ENCODE peak calls at places on chromosome 4, in five cellular contexts. E is neuronal stem cell, Q is fibroblast of lung, U is neural progenitor cell, P is DND-41. G is an unnamed sample.

GRCh38 chr4:87375719-87376291 is 15.2 kb downstream of the HSD17B11 start:
- DNase-seq in E (no peak), Q (peak), U (peak), P (no peak), G (peak)

GRCh38 chr4:134787315-134787714 is 585.7 kb upstream of the PABPC4L start:
- DNase-seq in E (no peak), Q (peak), U (no peak), P (no peak), G (no peak)

GRCh38 chr4:4590496-4590895 is 48.6 kb upstream of the STX18 start:
- DNase-seq in E (no peak), Q (peak), U (no peak), P (no peak), G (no peak)

GRCh38 chr4:3271131-3271530 is 21.7 kb upstream of the RGS12 start:
- DNase-seq in E (no peak), Q (no peak), U (no peak), P (no peak), G (no peak)

GRCh38 chr4:156949373-156949814 is 22.2 kb downstream of the PDGFC start:
- DNase-seq in E (no peak), Q (peak), U (no peak), P (no peak), G (no peak)

GRCh38 chr4:40750461-40751258 is 905 bp downstream of the NSUN7 start:
- DNase-seq in E (peak), Q (peak), U (peak), P (no peak), G (no peak)

GRCh38 chr4:182562350-182562749 is 319.1 kb downstream of the TENM3 start:
- DNase-seq in E (no peak), Q (no peak), U (no peak), P (no peak), G (no peak)

GRCh38 chr4:146975535-146975934 is 29.9 kb upstream of the TTC29 start:
- DNase-seq in E (no peak), Q (no peak), U (no peak), P (no peak), G (no peak)

GRCh38 chr4:54085284-54085683 is 14.7 kb upstream of the GSX2 start:
- DNase-seq in E (no peak), Q (peak), U (no peak), P (no peak), G (no peak)

GRCh38 chr4:96955226-96955625 is 1115.3 kb downstream of the PDHA2 start:
- DNase-seq in E (no peak), Q (no peak), U (no peak), P (no peak), G (no peak)

GRCh38 chr4:151651496-151651895 is 109.3 kb downstream of the GATB start:
- DNase-seq in E (no peak), Q (no peak), U (no peak), P (no peak), G (no peak)

GRCh38 chr4:113109106-113109740 is 59.8 kb downstream of the ANK2 start:
- DNase-seq in E (no peak), Q (no peak), U (no peak), P (no peak), G (no peak)

GRCh38 chr4:101284546-101284945 is 62.8 kb downstream of the PPP3CA start:
- DNase-seq in E (no peak), Q (peak), U (no peak), P (no peak), G (no peak)

GRCh38 chr4:169254546-169254983 is 16.2 kb downstream of the SH3RF1 start:
- DNase-seq in E (no peak), Q (peak), U (no peak), P (no peak), G (no peak)

GRCh38 chr4:41887821-41888699 is 47.2 kb upstream of the TMEM33 start:
- DNase-seq in E (no peak), Q (peak), U (peak), P (peak), G (peak)

GRCh38 chr4:78155616-78156105 is 98.5 kb downstream of the FRAS1 start:
- DNase-seq in E (no peak), Q (peak), U (no peak), P (no peak), G (no peak)

GRCh38 chr4:34362654-34363053 is 1881.7 kb downstream of the ARAP2 start:
- DNase-seq in E (no peak), Q (no peak), U (no peak), P (no peak), G (no peak)

GRCh38 chr4:8392591-8393190 is 47.8 kb downstream of the ACOX3 start:
- DNase-seq in E (no peak), Q (peak), U (no peak), P (peak), G (no peak)

GRCh38 chr4:119087656-119088055 is 48.0 kb upstream of the MYOZ2 start:
- DNase-seq in E (no peak), Q (no peak), U (no peak), P (no peak), G (no peak)

GRCh38 chr4:161573836-161574235 is 590.0 kb downstream of the FSTL5 start:
- DNase-seq in E (no peak), Q (no peak), U (no peak), P (no peak), G (no peak)

GRCh38 chr4:153987291-153987690 is 198.4 kb upstream of the SFRP2 start:
- DNase-seq in E (no peak), Q (peak), U (no peak), P (no peak), G (no peak)

GRCh38 chr4:85725727-85726170 is 250.8 kb downstream of the ARHGAP24 start:
- DNase-seq in E (no peak), Q (peak), U (no peak), P (no peak), G (peak)

GRCh38 chr4:87973283-87974169 is 2.0 kb upstream of the SPP1 start:
- DNase-seq in E (peak), Q (peak), U (peak), P (peak), G (peak)

GRCh38 chr4:2863649-2864048 is 20.0 kb downstream of the ADD1 start:
- DNase-seq in E (no peak), Q (no peak), U (no peak), P (no peak), G (no peak)

GRCh38 chr4:114780205-114780604 is 181.6 kb downstream of the UGT8 start:
- DNase-seq in E (peak), Q (peak), U (peak), P (no peak), G (peak)

GRCh38 chr4:38667005-38667771 is 3.2 kb downstream of the KLF3 start:
- DNase-seq in E (peak), Q (peak), U (peak), P (peak), G (peak)

GRCh38 chr4:24770111-24770584 is 25.2 kb upstream of the SOD3 start:
- DNase-seq in E (no peak), Q (peak), U (peak), P (no peak), G (no peak)

DNA sequence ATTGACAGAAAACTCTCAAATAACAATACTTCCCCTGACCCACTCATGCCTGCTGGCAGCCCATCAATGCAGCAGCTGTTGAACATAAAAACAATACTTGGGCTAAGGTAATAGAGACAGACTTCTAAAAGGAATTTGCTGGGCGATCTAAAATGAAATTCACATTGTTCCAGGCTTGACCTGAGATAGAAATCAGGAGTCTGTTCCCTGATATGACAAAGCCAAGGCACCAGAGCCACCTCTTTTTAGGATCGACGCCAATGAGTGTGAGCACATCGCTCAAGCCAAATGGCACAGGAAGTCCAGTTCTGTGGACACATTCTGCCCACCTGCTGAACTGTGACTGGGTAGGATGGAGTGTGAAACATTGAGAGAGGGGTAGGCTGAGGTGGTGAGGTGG is 4.9 kb downstream of the SEPTIN11 start:
- DNase-seq in E (no peak), Q (no peak), U (no peak), P (no peak), G (peak)
- H3K4me2 ChIP-seq in E (no peak), Q (no peak), U (no peak), P (no peak), G (no peak)

DNA sequence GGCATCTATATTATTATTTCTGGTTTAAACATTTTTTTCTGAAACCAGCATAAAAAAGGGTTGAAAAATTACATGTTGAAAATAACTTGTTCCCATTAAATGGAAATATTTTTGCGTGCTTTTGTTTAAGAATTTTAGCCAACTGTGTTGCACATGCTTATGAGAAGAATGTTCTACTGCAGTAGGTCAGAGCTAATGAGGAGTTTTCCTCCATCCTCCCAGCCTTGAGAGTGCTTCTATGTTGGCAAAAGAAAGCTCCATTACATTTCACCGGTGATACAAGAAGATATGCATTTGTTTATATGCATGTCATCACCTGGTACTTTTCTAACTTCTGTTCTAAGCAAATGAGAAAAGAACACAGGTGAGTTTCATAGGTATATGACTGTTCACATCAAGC is 13.6 kb upstream of the TDO2 start:
- DNase-seq in E (no peak), Q (no peak), U (no peak), P (no peak), G (no peak)
- H3K27ac ChIP-seq in E (no peak), Q (no peak), U (no peak), P (no peak), G (no peak)

GRCh38 chr4:10106421-10107039 is 10.1 kb downstream of the WDR1 start:
- DNase-seq in E (no peak), Q (peak), U (no peak), P (no peak), G (no peak)

GRCh38 chr4:10107111-10108091 is 9.2 kb downstream of the WDR1 start:
- DNase-seq in E (no peak), Q (no peak), U (no peak), P (no peak), G (no peak)

GRCh38 chr4:10108818-10109783 is 7.5 kb downstream of the WDR1 start:
- DNase-seq in E (no peak), Q (no peak), U (no peak), P (no peak), G (no peak)

GRCh38 chr4:10109995-10110670 is 6.5 kb downstream of the WDR1 start:
- DNase-seq in E (no peak), Q (no peak), U (no peak), P (no peak), G (no peak)

GRCh38 chr4:10108391-10108790 is 8.2 kb downstream of the WDR1 start:
- DNase-seq in E (no peak), Q (no peak), U (no peak), P (no peak), G (no peak)
- H3K4me2 ChIP-seq in E (no peak), Q (no peak), U (no peak), P (peak), G (no peak)

GRCh38 chr4:185004562-185005208 is 13.6 kb upstream of the HELT start:
- DNase-seq in E (no peak), Q (no peak), U (peak), P (no peak), G (no peak)
- H3K27ac ChIP-seq in E (no peak), Q (no peak), U (no peak), P (no peak), G (no peak)

GRCh38 chr4:80173387-80173786 is 23.9 kb upstream of the PRDM8 start:
- DNase-seq in E (no peak), Q (no peak), U (peak), P (peak), G (no peak)

GRCh38 chr4:80171251-80171650 is 26.1 kb upstream of the PRDM8 start:
- DNase-seq in E (no peak), Q (no peak), U (no peak), P (no peak), G (no peak)

GRCh38 chr4:80172203-80172602 is 25.1 kb upstream of the PRDM8 start:
- DNase-seq in E (no peak), Q (no peak), U (no peak), P (no peak), G (no peak)

GRCh38 chr4:80171656-80172055 is 25.6 kb upstream of the PRDM8 start:
- DNase-seq in E (no peak), Q (no peak), U (no peak), P (no peak), G (no peak)

DNA sequence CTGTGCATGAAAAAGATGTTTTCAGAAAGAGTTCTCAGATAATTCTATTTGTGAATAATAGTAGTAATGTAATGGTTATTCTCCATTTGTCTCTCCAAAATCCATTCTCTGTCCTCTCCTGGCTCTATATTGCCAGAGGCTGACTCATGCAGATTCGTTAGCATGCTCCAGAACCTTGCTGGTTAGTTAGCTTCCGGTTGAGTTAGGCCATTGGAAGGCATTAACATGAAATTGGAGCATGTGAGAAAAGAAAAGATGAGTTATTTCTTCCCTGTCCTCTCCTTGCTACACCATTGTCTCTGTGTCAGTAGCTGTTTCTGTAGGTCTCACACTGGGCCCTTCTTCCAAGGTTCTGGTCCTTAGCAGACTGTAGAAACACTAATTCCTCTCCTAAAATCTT is 23.5 kb upstream of the PRDM8 start:
- DNase-seq in E (no peak), Q (no peak), U (no peak), P (no peak), G (no peak)
- H3K4me2 ChIP-seq in E (no peak), Q (no peak), U (no peak), P (no peak), G (no peak)